ENCODE peak calls at places on chromosomes 7 and 10, in seven cellular contexts. One of them, this sample, is unnamed.

GRCh38 chr7:112492165-112492564 is 11.4 kb downstream of the LSMEM1 start:
- DNase-seq in NCI-H524 treated with DMSO at 0.1 percent for 48 hours: no peak
- DNase-seq in fibroblast of mammary gland: no peak
- DNase-seq in Ammon's horn: no peak
- DNase-seq in amygdala: no peak
- DNase-seq in fibroblast of gingiva: no peak
- DNase-seq in fibroblast of lung: no peak
- DNase-seq in this sample: no peak

GRCh38 chr10:107437921-107438320 is 273.4 kb upstream of the SORCS1 start:
- DNase-seq in amygdala: no peak
- DNase-seq in NCI-H524 treated with DMSO at 0.1 percent for 48 hours: no peak
- DNase-seq in fibroblast of gingiva: no peak
- DNase-seq in fibroblast of mammary gland: no peak
- DNase-seq in fibroblast of lung: no peak
- DNase-seq in Ammon's horn: no peak
- DNase-seq in this sample: no peak

GRCh38 chr10:43865275-43866135 is 216.8 kb upstream of the ZNF32 start:
- DNase-seq in fibroblast of lung: no peak
- DNase-seq in amygdala: no peak
- DNase-seq in Ammon's horn: no peak
- DNase-seq in fibroblast of mammary gland: no peak
- DNase-seq in NCI-H524 treated with DMSO at 0.1 percent for 48 hours: no peak
- DNase-seq in fibroblast of gingiva: no peak
- DNase-seq in this sample: no peak

GRCh38 chr10:118962159-118962863 is 67.2 kb upstream of the NANOS1 start:
- DNase-seq in fibroblast of mammary gland: no peak
- DNase-seq in fibroblast of gingiva: no peak
- DNase-seq in NCI-H524 treated with DMSO at 0.1 percent for 48 hours: no peak
- DNase-seq in amygdala: no peak
- DNase-seq in Ammon's horn: no peak
- DNase-seq in fibroblast of lung: no peak
- DNase-seq in this sample: no peak

GRCh38 chr10:74859546-74859945 is 33.1 kb downstream of the KAT6B start:
- DNase-seq in amygdala: no peak
- DNase-seq in Ammon's horn: no peak
- DNase-seq in fibroblast of gingiva: peak
- DNase-seq in fibroblast of lung: no peak
- DNase-seq in fibroblast of mammary gland: no peak
- DNase-seq in NCI-H524 treated with DMSO at 0.1 percent for 48 hours: no peak
- DNase-seq in this sample: peak

GRCh38 chr10:476458-476780 is 213.0 kb downstream of the DIP2C start:
- DNase-seq in Ammon's horn: no peak
- DNase-seq in fibroblast of mammary gland: no peak
- DNase-seq in fibroblast of lung: no peak
- DNase-seq in NCI-H524 treated with DMSO at 0.1 percent for 48 hours: no peak
- DNase-seq in amygdala: no peak
- DNase-seq in fibroblast of gingiva: no peak
- DNase-seq in this sample: no peak

GRCh38 chr7:105826143-105826542 is 50.3 kb downstream of the ATXN7L1 start:
- DNase-seq in amygdala: no peak
- DNase-seq in Ammon's horn: no peak
- DNase-seq in fibroblast of gingiva: peak
- DNase-seq in fibroblast of lung: peak
- DNase-seq in fibroblast of mammary gland: peak
- DNase-seq in NCI-H524 treated with DMSO at 0.1 percent for 48 hours: no peak
- DNase-seq in this sample: peak

GRCh38 chr10:96988421-96988820 is 156.3 kb downstream of the LCOR start:
- DNase-seq in amygdala: no peak
- DNase-seq in fibroblast of gingiva: no peak
- DNase-seq in fibroblast of lung: no peak
- DNase-seq in fibroblast of mammary gland: no peak
- DNase-seq in NCI-H524 treated with DMSO at 0.1 percent for 48 hours: no peak
- DNase-seq in Ammon's horn: no peak
- DNase-seq in this sample: no peak

GRCh38 chr7:76364198-76364584 is 5.4 kb upstream of the YWHAG start:
- DNase-seq in NCI-H524 treated with DMSO at 0.1 percent for 48 hours: no peak
- DNase-seq in amygdala: no peak
- DNase-seq in fibroblast of mammary gland: peak
- DNase-seq in fibroblast of lung: peak
- DNase-seq in Ammon's horn: peak
- DNase-seq in fibroblast of gingiva: peak
- DNase-seq in this sample: no peak